ENCODE peak calls at places on chromosomes 16 and 17, in ten cellular contexts. One of them, this sample, is unnamed.

GRCh38 chr16:4709481-4709880 is 16.1 kb downstream of the NUDT16L1 start:
- DNase-seq in mucosa of gallbladder: no peak
- DNase-seq in body of pancreas: no peak
- DNase-seq in cardiac fibroblast: no peak
- DNase-seq in globus pallidus: no peak
- DNase-seq in CD4-positive, alpha-beta T cell: no peak
- DNase-seq in SW 1271: no peak
- DNase-seq in ecto neural progenitor cell: no peak
- DNase-seq in HFF-Myc: no peak
- DNase-seq in GM19239: no peak
- DNase-seq in this sample: no peak

GRCh38 chr17:59829217-59830006 is 63.3 kb downstream of the TUBD1 start:
- DNase-seq in mucosa of gallbladder: peak
- DNase-seq in body of pancreas: no peak
- DNase-seq in cardiac fibroblast: peak
- DNase-seq in globus pallidus: no peak
- DNase-seq in CD4-positive, alpha-beta T cell: no peak
- DNase-seq in SW 1271: peak
- DNase-seq in ecto neural progenitor cell: no peak
- DNase-seq in HFF-Myc: peak
- DNase-seq in GM19239: peak
- DNase-seq in this sample: peak

GRCh38 chr16:57261806-57262205 is 16.7 kb downstream of the ARL2BP start:
- DNase-seq in mucosa of gallbladder: no peak
- DNase-seq in body of pancreas: no peak
- DNase-seq in cardiac fibroblast: no peak
- DNase-seq in globus pallidus: no peak
- DNase-seq in CD4-positive, alpha-beta T cell: no peak
- DNase-seq in SW 1271: no peak
- DNase-seq in ecto neural progenitor cell: no peak
- DNase-seq in HFF-Myc: no peak
- DNase-seq in GM19239: no peak
- DNase-seq in this sample: no peak

GRCh38 chr17:64583055-64583454 is 76.3 kb downstream of the CEP95 start:
- DNase-seq in mucosa of gallbladder: no peak
- DNase-seq in body of pancreas: no peak
- DNase-seq in cardiac fibroblast: no peak
- DNase-seq in globus pallidus: no peak
- DNase-seq in CD4-positive, alpha-beta T cell: no peak
- DNase-seq in SW 1271: no peak
- DNase-seq in ecto neural progenitor cell: no peak
- DNase-seq in HFF-Myc: no peak
- DNase-seq in GM19239: no peak
- DNase-seq in this sample: no peak

GRCh38 chr17:81829858-81830257 is 3.2 kb downstream of the MCRIP1 start:
- DNase-seq in mucosa of gallbladder: no peak
- DNase-seq in body of pancreas: no peak
- DNase-seq in cardiac fibroblast: no peak
- DNase-seq in globus pallidus: no peak
- DNase-seq in CD4-positive, alpha-beta T cell: no peak
- DNase-seq in SW 1271: no peak
- DNase-seq in ecto neural progenitor cell: no peak
- DNase-seq in HFF-Myc: no peak
- DNase-seq in GM19239: no peak
- DNase-seq in this sample: no peak

GRCh38 chr16:2817496-2818277 is 650 bp downstream of the PRSS21 start:
- DNase-seq in mucosa of gallbladder: no peak
- DNase-seq in body of pancreas: peak
- DNase-seq in cardiac fibroblast: no peak
- DNase-seq in globus pallidus: no peak
- DNase-seq in CD4-positive, alpha-beta T cell: no peak
- DNase-seq in SW 1271: no peak
- DNase-seq in ecto neural progenitor cell: no peak
- DNase-seq in HFF-Myc: no peak
- DNase-seq in GM19239: no peak
- DNase-seq in this sample: no peak

GRCh38 chr16:89422905-89423630 is 67.3 kb downstream of the ANKRD11 start:
- DNase-seq in mucosa of gallbladder: no peak
- DNase-seq in body of pancreas: no peak
- DNase-seq in cardiac fibroblast: no peak
- DNase-seq in globus pallidus: no peak
- DNase-seq in CD4-positive, alpha-beta T cell: no peak
- DNase-seq in SW 1271: no peak
- DNase-seq in ecto neural progenitor cell: no peak
- DNase-seq in HFF-Myc: no peak
- DNase-seq in GM19239: peak
- DNase-seq in this sample: peak

GRCh38 chr17:27240086-27240801 is 53.7 kb upstream of the WSB1 start:
- DNase-seq in mucosa of gallbladder: no peak
- DNase-seq in body of pancreas: no peak
- DNase-seq in cardiac fibroblast: no peak
- DNase-seq in globus pallidus: no peak
- DNase-seq in CD4-positive, alpha-beta T cell: no peak
- DNase-seq in SW 1271: no peak
- DNase-seq in ecto neural progenitor cell: no peak
- DNase-seq in HFF-Myc: no peak
- DNase-seq in GM19239: no peak
- DNase-seq in this sample: no peak

GRCh38 chr16:35525979-35526590 is 2066.7 kb downstream of the TP53TG3F start:
- DNase-seq in mucosa of gallbladder: no peak
- DNase-seq in body of pancreas: no peak
- DNase-seq in cardiac fibroblast: no peak
- DNase-seq in globus pallidus: no peak
- DNase-seq in CD4-positive, alpha-beta T cell: no peak
- DNase-seq in SW 1271: no peak
- DNase-seq in ecto neural progenitor cell: no peak
- DNase-seq in HFF-Myc: no peak
- DNase-seq in GM19239: no peak
- DNase-seq in this sample: no peak

GRCh38 chr17:4160294-4160859 is 17.4 kb downstream of the CYB5D2 start:
- DNase-seq in mucosa of gallbladder: no peak
- DNase-seq in body of pancreas: no peak
- DNase-seq in cardiac fibroblast: no peak
- DNase-seq in globus pallidus: no peak
- DNase-seq in CD4-positive, alpha-beta T cell: no peak
- DNase-seq in SW 1271: no peak
- DNase-seq in ecto neural progenitor cell: no peak
- DNase-seq in HFF-Myc: no peak
- DNase-seq in GM19239: no peak
- DNase-seq in this sample: no peak

GRCh38 chr16:26857371-26857770 is 209.4 kb upstream of the C16orf82 start:
- DNase-seq in mucosa of gallbladder: no peak
- DNase-seq in body of pancreas: no peak
- DNase-seq in cardiac fibroblast: no peak
- DNase-seq in globus pallidus: no peak
- DNase-seq in CD4-positive, alpha-beta T cell: no peak
- DNase-seq in SW 1271: no peak
- DNase-seq in ecto neural progenitor cell: no peak
- DNase-seq in HFF-Myc: no peak
- DNase-seq in GM19239: no peak
- DNase-seq in this sample: no peak

GRCh38 chr16:1913327-1914083 is 4.7 kb downstream of the HS3ST6 start:
- DNase-seq in mucosa of gallbladder: peak
- DNase-seq in body of pancreas: peak
- DNase-seq in cardiac fibroblast: no peak
- DNase-seq in globus pallidus: no peak
- DNase-seq in CD4-positive, alpha-beta T cell: no peak
- DNase-seq in SW 1271: no peak
- DNase-seq in ecto neural progenitor cell: no peak
- DNase-seq in HFF-Myc: no peak
- DNase-seq in GM19239: no peak
- DNase-seq in this sample: peak

GRCh38 chr17:76139801-76140660 is 1.0 kb downstream of the FOXJ1 start:
- DNase-seq in mucosa of gallbladder: no peak
- DNase-seq in body of pancreas: peak
- DNase-seq in cardiac fibroblast: no peak
- DNase-seq in globus pallidus: no peak
- DNase-seq in CD4-positive, alpha-beta T cell: no peak
- DNase-seq in SW 1271: no peak
- DNase-seq in ecto neural progenitor cell: peak
- DNase-seq in HFF-Myc: no peak
- DNase-seq in GM19239: peak
- DNase-seq in this sample: peak

GRCh38 chr17:76909971-76910760 is 42.0 kb downstream of the MGAT5B start:
- DNase-seq in mucosa of gallbladder: peak
- DNase-seq in body of pancreas: peak
- DNase-seq in cardiac fibroblast: peak
- DNase-seq in globus pallidus: no peak
- DNase-seq in CD4-positive, alpha-beta T cell: peak
- DNase-seq in SW 1271: no peak
- DNase-seq in ecto neural progenitor cell: peak
- DNase-seq in HFF-Myc: no peak
- DNase-seq in GM19239: peak
- DNase-seq in this sample: peak

GRCh38 chr16:72635104-72635503 is 412.8 kb downstream of the ZFHX3 start:
- DNase-seq in mucosa of gallbladder: no peak
- DNase-seq in body of pancreas: no peak
- DNase-seq in cardiac fibroblast: no peak
- DNase-seq in globus pallidus: no peak
- DNase-seq in CD4-positive, alpha-beta T cell: no peak
- DNase-seq in SW 1271: no peak
- DNase-seq in ecto neural progenitor cell: no peak
- DNase-seq in HFF-Myc: no peak
- DNase-seq in GM19239: no peak
- DNase-seq in this sample: no peak

GRCh38 chr17:61822326-61823285 is 40.7 kb downstream of the BRIP1 start:
- DNase-seq in mucosa of gallbladder: no peak
- DNase-seq in body of pancreas: no peak
- DNase-seq in cardiac fibroblast: no peak
- DNase-seq in globus pallidus: no peak
- DNase-seq in CD4-positive, alpha-beta T cell: no peak
- DNase-seq in SW 1271: no peak
- DNase-seq in ecto neural progenitor cell: no peak
- DNase-seq in HFF-Myc: no peak
- DNase-seq in GM19239: no peak
- DNase-seq in this sample: no peak

GRCh38 chr16:23712976-23713375 is at the start of gene ERN2:
- DNase-seq in mucosa of gallbladder: peak
- DNase-seq in body of pancreas: no peak
- DNase-seq in cardiac fibroblast: no peak
- DNase-seq in globus pallidus: no peak
- DNase-seq in CD4-positive, alpha-beta T cell: no peak
- DNase-seq in SW 1271: no peak
- DNase-seq in ecto neural progenitor cell: peak
- DNase-seq in HFF-Myc: no peak
- DNase-seq in GM19239: no peak
- DNase-seq in this sample: no peak

GRCh38 chr16:53159781-53160436 is 105.1 kb downstream of the CHD9 start:
- DNase-seq in mucosa of gallbladder: no peak
- DNase-seq in body of pancreas: no peak
- DNase-seq in cardiac fibroblast: peak
- DNase-seq in globus pallidus: peak
- DNase-seq in CD4-positive, alpha-beta T cell: no peak
- DNase-seq in SW 1271: no peak
- DNase-seq in ecto neural progenitor cell: no peak
- DNase-seq in HFF-Myc: peak
- DNase-seq in GM19239: peak
- DNase-seq in this sample: peak

GRCh38 chr17:83100220-83100852 is 20.9 kb downstream of the METRNL start:
- DNase-seq in mucosa of gallbladder: no peak
- DNase-seq in body of pancreas: peak
- DNase-seq in cardiac fibroblast: peak
- DNase-seq in globus pallidus: no peak
- DNase-seq in CD4-positive, alpha-beta T cell: no peak
- DNase-seq in SW 1271: no peak
- DNase-seq in ecto neural progenitor cell: no peak
- DNase-seq in HFF-Myc: no peak
- DNase-seq in GM19239: no peak
- DNase-seq in this sample: no peak

GRCh38 chr16:11679250-11679649 is 11.0 kb downstream of the SNN start:
- DNase-seq in mucosa of gallbladder: no peak
- DNase-seq in body of pancreas: no peak
- DNase-seq in cardiac fibroblast: no peak
- DNase-seq in globus pallidus: no peak
- DNase-seq in CD4-positive, alpha-beta T cell: no peak
- DNase-seq in SW 1271: no peak
- DNase-seq in ecto neural progenitor cell: no peak
- DNase-seq in HFF-Myc: no peak
- DNase-seq in GM19239: no peak
- DNase-seq in this sample: no peak

GRCh38 chr17:73711184-73711583 is 66.9 kb upstream of the SDK2 start:
- DNase-seq in mucosa of gallbladder: no peak
- DNase-seq in body of pancreas: no peak
- DNase-seq in cardiac fibroblast: no peak
- DNase-seq in globus pallidus: no peak
- DNase-seq in CD4-positive, alpha-beta T cell: no peak
- DNase-seq in SW 1271: no peak
- DNase-seq in ecto neural progenitor cell: no peak
- DNase-seq in HFF-Myc: no peak
- DNase-seq in GM19239: peak
- DNase-seq in this sample: peak

GRCh38 chr17:18250259-18250658 is 8.3 kb downstream of the FLII start:
- DNase-seq in mucosa of gallbladder: no peak
- DNase-seq in body of pancreas: peak
- DNase-seq in cardiac fibroblast: no peak
- DNase-seq in globus pallidus: no peak
- DNase-seq in CD4-positive, alpha-beta T cell: no peak
- DNase-seq in SW 1271: no peak
- DNase-seq in ecto neural progenitor cell: no peak
- DNase-seq in HFF-Myc: no peak
- DNase-seq in GM19239: no peak
- DNase-seq in this sample: no peak

GRCh38 chr16:72858611-72859493 is 189.1 kb downstream of the ZFHX3 start:
- DNase-seq in mucosa of gallbladder: no peak
- DNase-seq in body of pancreas: no peak
- DNase-seq in cardiac fibroblast: peak
- DNase-seq in globus pallidus: no peak
- DNase-seq in CD4-positive, alpha-beta T cell: no peak
- DNase-seq in SW 1271: no peak
- DNase-seq in ecto neural progenitor cell: no peak
- DNase-seq in HFF-Myc: no peak
- DNase-seq in GM19239: no peak
- DNase-seq in this sample: no peak

GRCh38 chr17:68184816-68185436 is 62.9 kb upstream of the AMZ2 start:
- DNase-seq in mucosa of gallbladder: peak
- DNase-seq in body of pancreas: no peak
- DNase-seq in cardiac fibroblast: no peak
- DNase-seq in globus pallidus: no peak
- DNase-seq in CD4-positive, alpha-beta T cell: peak
- DNase-seq in SW 1271: no peak
- DNase-seq in ecto neural progenitor cell: no peak
- DNase-seq in HFF-Myc: no peak
- DNase-seq in GM19239: no peak
- DNase-seq in this sample: peak

GRCh38 chr16:64736887-64737286 is 385.0 kb downstream of the CDH11 start:
- DNase-seq in mucosa of gallbladder: no peak
- DNase-seq in body of pancreas: no peak
- DNase-seq in cardiac fibroblast: no peak
- DNase-seq in globus pallidus: no peak
- DNase-seq in CD4-positive, alpha-beta T cell: no peak
- DNase-seq in SW 1271: no peak
- DNase-seq in ecto neural progenitor cell: no peak
- DNase-seq in HFF-Myc: no peak
- DNase-seq in GM19239: no peak
- DNase-seq in this sample: no peak

GRCh38 chr17:81537856-81538555 is 9.8 kb downstream of the FSCN2 start:
- DNase-seq in mucosa of gallbladder: no peak
- DNase-seq in body of pancreas: peak
- DNase-seq in cardiac fibroblast: no peak
- DNase-seq in globus pallidus: no peak
- DNase-seq in CD4-positive, alpha-beta T cell: no peak
- DNase-seq in SW 1271: no peak
- DNase-seq in ecto neural progenitor cell: no peak
- DNase-seq in HFF-Myc: no peak
- DNase-seq in GM19239: no peak
- DNase-seq in this sample: no peak

GRCh38 chr17:48011405-48012150 is 26.0 kb downstream of the COPZ2 start:
- DNase-seq in mucosa of gallbladder: no peak
- DNase-seq in body of pancreas: peak
- DNase-seq in cardiac fibroblast: peak
- DNase-seq in globus pallidus: no peak
- DNase-seq in CD4-positive, alpha-beta T cell: peak
- DNase-seq in SW 1271: no peak
- DNase-seq in ecto neural progenitor cell: peak
- DNase-seq in HFF-Myc: no peak
- DNase-seq in GM19239: peak
- DNase-seq in this sample: peak

GRCh38 chr17:70270554-70270953 is 101.2 kb downstream of the KCNJ2 start:
- DNase-seq in mucosa of gallbladder: no peak
- DNase-seq in body of pancreas: no peak
- DNase-seq in cardiac fibroblast: no peak
- DNase-seq in globus pallidus: no peak
- DNase-seq in CD4-positive, alpha-beta T cell: no peak
- DNase-seq in SW 1271: no peak
- DNase-seq in ecto neural progenitor cell: no peak
- DNase-seq in HFF-Myc: no peak
- DNase-seq in GM19239: no peak
- DNase-seq in this sample: no peak

This sample was measured in GM13977.